ENCODE peak calls at places on chromosomes 5 and 9, in ten cellular contexts. X is H54; I is CD4-positive, alpha-beta memory T cell; S is NCI-H1092; B is NCI-H2171 treated with DMSO at 0.1 percent for 48 hours; M is CD4-positive, CD25-positive, alpha-beta regulatory T cell; G is epithelial cell of esophagus; Q is amniotic epithelial cell; F is upper lobe of left lung; Y is EL. H is an unnamed sample.

GRCh38 chr5:45695011-45695667 is 1.0 kb downstream of the HCN1 start:
- DNase-seq in X (no peak), G (no peak), B (peak; percentile 91), Y (no peak), Q (no peak), I (no peak), F (peak; percentile 66), M (no peak), S (no peak), H (no peak)

GRCh38 chr9:83142389-83142788 is 79.4 kb upstream of the RASEF start:
- DNase-seq in X (no peak), S (no peak), M (no peak), F (no peak), Y (no peak), Q (no peak), B (no peak), G (no peak), I (no peak), H (no peak)

GRCh38 chr9:16461851-16462250 is 408.6 kb downstream of the BNC2 start:
- DNase-seq in I (no peak), X (no peak), G (no peak), S (no peak), Q (no peak), F (no peak), Y (no peak), M (no peak), B (no peak), H (no peak)

GRCh38 chr9:72315089-72315509 is 49.9 kb downstream of the ZFAND5 start:
- DNase-seq in X (no peak), B (peak; percentile 71), I (no peak), G (no peak), F (no peak), Y (peak; percentile 26), S (peak; percentile 60), M (no peak), Q (peak; percentile 80), H (no peak)

GRCh38 chr5:55364537-55365055 is 56.8 kb downstream of the MTREX start:
- DNase-seq in M (no peak), F (no peak), I (no peak), X (no peak), Q (no peak), G (no peak), B (no peak), S (no peak), Y (no peak), H (no peak)

GRCh38 chr5:179278546-179278945 is 66.7 kb downstream of the ADAMTS2 start:
- DNase-seq in G (no peak), S (no peak), M (no peak), I (no peak), F (no peak), X (no peak), Q (no peak), Y (no peak), B (no peak), H (no peak)

GRCh38 chr5:149406203-149406978 is 27.3 kb upstream of the IL17B start:
- DNase-seq in Q (peak; percentile 62), X (no peak), I (no peak), B (no peak), M (no peak), F (peak; percentile 86), S (no peak), G (no peak), Y (peak; percentile 94), H (no peak)

GRCh38 chr5:136162001-136162400 is 29.4 kb downstream of the SMAD5 start:
- DNase-seq in S (no peak), I (no peak), X (no peak), G (no peak), B (no peak), Y (no peak), F (no peak), Q (no peak), M (no peak), H (no peak)

GRCh38 chr9:88733651-88734470 is 198.9 kb downstream of the NXNL2 start:
- DNase-seq in S (no peak), Y (peak; percentile 76), Q (peak; percentile 37), G (peak; percentile 62), F (no peak), I (no peak), B (peak; percentile 67), M (no peak), X (no peak), H (no peak)

GRCh38 chr5:72172832-72173231 is 65.6 kb downstream of the MAP1B start:
- DNase-seq in Y (no peak), F (no peak), Q (no peak), B (no peak), M (no peak), G (no peak), I (no peak), S (no peak), X (no peak), H (no peak)

GRCh38 chr9:89993678-89994630 is 389.1 kb downstream of the GADD45G start:
- DNase-seq in Y (no peak), Q (peak; percentile 16), I (no peak), G (no peak), B (peak; percentile 39), X (no peak), S (no peak), F (no peak), M (no peak), H (no peak)

GRCh38 chr5:151104795-151105194 is 24.0 kb upstream of the TNIP1 start:
- DNase-seq in M (no peak), Y (no peak), G (peak; percentile 19), F (no peak), Q (peak; percentile 92), X (no peak), I (no peak), S (no peak), B (no peak), H (no peak)

GRCh38 chr5:72661405-72661804 is 154.2 kb upstream of the ZNF366 start:
- DNase-seq in B (no peak), I (no peak), S (no peak), Q (peak; percentile 64), F (no peak), M (no peak), G (peak; percentile 62), Y (peak; percentile 58), X (no peak), H (no peak)

GRCh38 chr5:178277866-178278265 is 45.3 kb upstream of the PHYKPL start:
- DNase-seq in B (no peak), X (no peak), M (no peak), G (no peak), I (no peak), Q (no peak), Y (no peak), S (no peak), F (peak; percentile 42), H (no peak)

GRCh38 chr5:142432961-142433360 is 108.1 kb upstream of the SPRY4 start:
- DNase-seq in X (no peak), S (no peak), M (peak; percentile 60), Q (no peak), F (no peak), G (no peak), Y (no peak), I (peak; percentile 85), B (no peak), H (peak; percentile 48)

GRCh38 chr5:171848006-171848405 is 62.4 kb downstream of the SMIM23 start:
- DNase-seq in Q (no peak), M (no peak), G (no peak), S (no peak), X (no peak), B (no peak), I (no peak), F (no peak), Y (no peak), H (no peak)

GRCh38 chr9:128912270-128912853 is 8.4 kb upstream of the PHYHD1 start:
- DNase-seq in S (no peak), I (no peak), X (peak; percentile 95), F (peak; percentile 55), B (no peak), G (peak; percentile 97), Y (peak; percentile 93), Q (peak; percentile 94), M (no peak), H (no peak)

GRCh38 chr5:6733411-6734242 is 20.4 kb downstream of the TENT4A start:
- DNase-seq in S (no peak), B (no peak), X (no peak), G (no peak), F (peak; percentile 59), I (no peak), Q (peak; percentile 81), Y (peak; percentile 48), M (no peak), H (no peak)

GRCh38 chr5:1503301-1504243 is 20.2 kb downstream of the LPCAT1 start:
- DNase-seq in G (no peak), B (no peak), Y (no peak), I (no peak), S (no peak), Q (peak; percentile 33), F (peak; percentile 56), M (peak; percentile 25), X (no peak), H (no peak)

GRCh38 chr5:13625616-13626198 is 318.8 kb downstream of the DNAH5 start:
- DNase-seq in G (no peak), F (no peak), S (no peak), X (no peak), M (no peak), Y (peak; percentile 33), B (no peak), I (no peak), Q (peak; percentile 1), H (no peak)

GRCh38 chr9:14912849-14913248 is 2.6 kb upstream of the FREM1 start:
- DNase-seq in M (no peak), Y (no peak), I (no peak), G (no peak), B (no peak), F (no peak), Q (no peak), X (no peak), S (no peak), H (no peak)

GRCh38 chr5:166166071-166166470 is 2125.4 kb upstream of the WWC1 start:
- DNase-seq in G (no peak), Q (no peak), S (no peak), Y (no peak), F (no peak), B (no peak), I (no peak), X (no peak), M (no peak), H (no peak)

GRCh38 chr9:114484854-114485443 is 20.3 kb downstream of the WHRN start:
- DNase-seq in Q (peak; percentile 65), X (peak; percentile 79), I (no peak), S (no peak), M (peak; percentile 88), B (peak; percentile 61), G (peak; percentile 83), F (no peak), Y (peak; percentile 86), H (peak; percentile 47)

GRCh38 chr5:143533978-143534763 is 130.7 kb upstream of the NR3C1 start:
- DNase-seq in S (no peak), Q (no peak), X (no peak), F (no peak), I (no peak), Y (no peak), B (no peak), G (no peak), M (no peak), H (no peak)

GRCh38 chr5:39157679-39158078 is 61.7 kb downstream of the FYB1 start:
- DNase-seq in X (no peak), B (no peak), Q (no peak), F (no peak), G (peak; percentile 5), Y (no peak), I (no peak), M (no peak), S (no peak), H (no peak)

GRCh38 chr5:96794757-96795156 is 13.0 kb downstream of the ERAP1 start:
- DNase-seq in I (peak; percentile 20), Q (no peak), Y (no peak), S (no peak), F (no peak), G (no peak), M (no peak), X (no peak), B (no peak), H (peak; percentile 18)

GRCh38 chr9:129954868-129955550 is 88.0 kb downstream of the FNBP1 start:
- DNase-seq in I (no peak), F (no peak), X (no peak), Y (no peak), G (no peak), Q (peak; percentile 79), M (no peak), B (no peak), S (no peak), H (no peak)

H was measured in naive thymus-derived CD4-positive, alpha-beta T cell.